ENCODE peak calls at places on chromosomes 16 and 17, in nine cellular contexts. A is EL; M is body of pancreas; P is germinal center; E is endodermal cell; W is amniotic epithelial cell; R is H9; G is activated naive CD4-positive, alpha-beta T cell; K is spleen. C is an unnamed sample.

GRCh38 chr17:43530303-43531081 is 15.6 kb downstream of the ETV4 start:
- DNase-seq in G (no peak), R (peak), A (peak), M (peak), E (peak), P (no peak), W (peak), K (peak), C (peak)

GRCh38 chr17:49861150-49861884 is 13.4 kb upstream of the TAC4 start:
- DNase-seq in G (peak), R (peak), A (peak), P (peak), K (no peak), E (peak), M (peak), W (peak), C (no peak)

GRCh38 chr17:79925242-79925957 is 86.2 kb upstream of the CBX4 start:
- DNase-seq in K (peak), E (peak), M (peak), R (no peak), W (no peak), A (peak), G (no peak), P (no peak), C (no peak)

GRCh38 chr16:868846-869822 is 68.6 kb upstream of the GNG13 start:
- DNase-seq in M (no peak), P (no peak), R (no peak), G (no peak), W (no peak), E (no peak), A (no peak), K (peak), C (no peak)

GRCh38 chr17:17700251-17700969 is 19.2 kb downstream of the RAI1 start:
- DNase-seq in A (no peak), W (no peak), G (no peak), M (no peak), E (peak), K (no peak), R (peak), P (no peak), C (no peak)

GRCh38 chr16:70569752-70570151 is 46.1 kb downstream of the SF3B3 start:
- DNase-seq in W (no peak), K (no peak), R (no peak), A (no peak), P (no peak), G (no peak), E (no peak), M (no peak), C (no peak)

GRCh38 chr16:29830774-29831173 is 10.5 kb downstream of the MVP start:
- DNase-seq in R (no peak), W (no peak), K (no peak), A (no peak), M (no peak), G (no peak), P (no peak), E (no peak), C (no peak)

GRCh38 chr17:39946551-39947330 is 16.1 kb upstream of the GSDMA start:
- DNase-seq in G (no peak), M (no peak), P (no peak), R (no peak), K (no peak), A (no peak), E (no peak), W (no peak), C (no peak)

GRCh38 chr17:77188084-77189066 is 47.6 kb downstream of the SEC14L1 start:
- DNase-seq in R (no peak), M (no peak), A (no peak), W (no peak), G (no peak), P (no peak), K (no peak), E (no peak), C (no peak)

GRCh38 chr16:50804290-50804907 is 62.5 kb downstream of the CYLD start:
- DNase-seq in G (no peak), W (no peak), A (no peak), M (no peak), P (no peak), K (no peak), R (no peak), E (no peak), C (no peak)

GRCh38 chr16:69084301-69084700 is 21.2 kb upstream of the HAS3 start:
- DNase-seq in R (no peak), E (peak), W (peak), P (no peak), G (no peak), M (no peak), K (no peak), A (no peak), C (no peak)

GRCh38 chr17:82966415-82966814 is 113.0 kb upstream of the METRNL start:
- DNase-seq in G (no peak), A (no peak), K (peak), M (no peak), E (peak), R (peak), W (no peak), P (no peak), C (no peak)

GRCh38 chr17:57106107-57106835 is 21.2 kb downstream of the AKAP1 start:
- DNase-seq in E (peak), G (no peak), R (peak), M (peak), W (no peak), K (no peak), P (no peak), A (no peak), C (no peak)

GRCh38 chr17:7041607-7042506 is 2.0 kb downstream of the SLC16A11 start:
- DNase-seq in W (no peak), R (peak), P (no peak), K (no peak), E (peak), G (no peak), A (no peak), M (no peak), C (no peak)

GRCh38 chr17:39626671-39627169 is at the start of gene PPP1R1B:
- DNase-seq in G (no peak), M (peak), R (peak), A (no peak), E (peak), P (no peak), K (peak), W (no peak), C (no peak)

GRCh38 chr17:8155341-8156173 is 3.4 kb upstream of the PER1 start:
- DNase-seq in R (no peak), E (no peak), K (peak), A (no peak), M (peak), G (no peak), P (no peak), W (no peak), C (no peak)

GRCh38 chr17:58605986-58606385 is 85.9 kb downstream of the TEX14 start:
- DNase-seq in P (no peak), W (no peak), K (no peak), R (no peak), E (no peak), G (no peak), M (no peak), A (no peak), C (no peak)

GRCh38 chr16:83802135-83802534 is 5.6 kb upstream of the HSBP1 start:
- DNase-seq in A (peak), K (no peak), E (no peak), M (no peak), G (no peak), R (no peak), P (no peak), W (no peak), C (no peak)

GRCh38 chr17:74531231-74531761 is at the start of gene CD300LB:
- DNase-seq in G (no peak), P (no peak), R (peak), W (no peak), A (no peak), E (peak), M (peak), K (peak), C (no peak)

GRCh38 chr17:4948997-4949320 is 629 bp upstream of the PFN1 start:
- DNase-seq in G (peak), R (peak), K (peak), W (peak), P (peak), A (peak), M (peak), E (peak), C (peak)

GRCh38 chr16:4316732-4317461 is 1.0 kb downstream of the GLIS2 start:
- DNase-seq in W (no peak), P (no peak), R (no peak), M (peak), E (no peak), A (peak), G (no peak), K (no peak), C (no peak)

GRCh38 chr17:66636111-66636510 is 198.8 kb upstream of the CACNG5 start:
- DNase-seq in P (no peak), R (no peak), W (peak), E (no peak), K (no peak), M (no peak), A (peak), G (no peak), C (no peak)

GRCh38 chr16:621526-622105 is 9.2 kb upstream of the WFIKKN1 start:
- DNase-seq in P (no peak), A (no peak), M (no peak), W (no peak), K (no peak), E (no peak), G (no peak), R (no peak), C (no peak)

GRCh38 chr17:75891022-75891604 is 5.6 kb downstream of the TRIM65 start:
- DNase-seq in K (peak), A (no peak), E (no peak), P (no peak), G (no peak), M (no peak), W (no peak), R (no peak), C (no peak)

GRCh38 chr16:48963901-48964615 is 317.6 kb downstream of the CBLN1 start:
- DNase-seq in R (no peak), W (peak), P (no peak), G (no peak), E (no peak), K (no peak), A (peak), M (no peak), C (no peak)

GRCh38 chr16:89460556-89460955 is 29.8 kb downstream of the ANKRD11 start:
- DNase-seq in R (no peak), P (no peak), A (no peak), W (no peak), K (peak), G (no peak), E (no peak), M (no peak), C (no peak)

GRCh38 chr17:6506679-6507231 is 49.6 kb downstream of the PITPNM3 start:
- DNase-seq in R (no peak), K (no peak), W (peak), A (peak), M (no peak), P (no peak), G (no peak), E (peak), C (no peak)

GRCh38 chr16:8173111-8173644 is 417.1 kb downstream of the TMEM114 start:
- DNase-seq in R (peak), A (peak), M (peak), K (peak), G (no peak), P (peak), E (peak), W (peak), C (no peak)

GRCh38 chr17:57539528-57540301 is 205.4 kb downstream of the CCDC182 start:
- DNase-seq in P (no peak), R (no peak), A (no peak), G (no peak), M (no peak), E (no peak), K (no peak), W (peak), C (no peak)